ENCODE peak calls at places on chromosomes 5 and 9, in five cellular contexts. E, V, Q, Y and O are unnamed samples.

GRCh38 chr9:120539951-120540350 is 40.0 kb downstream of the CDK5RAP2 start:
- DNase-seq in V (no peak), Q (no peak), E (no peak), Y (no peak), O (no peak)

GRCh38 chr5:147093138-147093537 is 141.7 kb upstream of the STK32A start:
- DNase-seq in V (no peak), E (no peak), Y (no peak), Q (no peak), O (no peak)

GRCh38 chr5:136724161-136724560 is 358.8 kb upstream of the TRPC7 start:
- DNase-seq in V (no peak), Q (no peak), E (no peak), Y (no peak), O (no peak)

GRCh38 chr5:149416977-149417713 is 38.1 kb upstream of the IL17B start:
- DNase-seq in E (no peak), Q (no peak), V (no peak), Y (no peak), O (no peak)

GRCh38 chr9:37904647-37905505 is 949 bp upstream of the SLC25A51 start:
- DNase-seq in E (no peak), Y (no peak), Q (no peak), V (no peak), O (no peak)

GRCh38 chr9:79600466-79600865 is 28.7 kb downstream of the TLE4 start:
- DNase-seq in E (no peak), V (no peak), Y (no peak), Q (no peak), O (no peak)

GRCh38 chr5:65108786-65109743 is 340.3 kb downstream of the CWC27 start:
- DNase-seq in V (no peak), Q (no peak), Y (no peak), E (no peak), O (no peak)

GRCh38 chr5:32767948-32768427 is 56.9 kb downstream of the NPR3 start:
- DNase-seq in V (no peak), Y (no peak), Q (no peak), E (no peak), O (no peak)

GRCh38 chr5:9035346-9035745 is 510.5 kb downstream of the SEMA5A start:
- DNase-seq in V (no peak), E (no peak), Y (no peak), Q (no peak), O (no peak)

GRCh38 chr9:128863647-128864046 is 18.1 kb downstream of the KYAT1 start:
- DNase-seq in Y (peak; percentile 65), V (peak; percentile 81), E (peak; percentile 86), Q (peak; percentile 89), O (peak; percentile 45)

GRCh38 chr9:109012009-109012875 is 1.1 kb downstream of the CTNNAL1 start:
- DNase-seq in V (peak; percentile 79), Q (peak; percentile 41), Y (peak; percentile 45), E (peak; percentile 59), O (peak; percentile 36)

GRCh38 chr9:13143281-13143680 is 136.2 kb downstream of the MPDZ start:
- DNase-seq in Q (no peak), V (no peak), Y (peak; percentile 12), E (no peak), O (no peak)

GRCh38 chr5:126816649-126817048 is 39.7 kb downstream of the LMNB1 start:
- DNase-seq in E (no peak), Y (no peak), V (no peak), Q (no peak), O (no peak)

GRCh38 chr5:168425997-168426863 is 60.0 kb upstream of the RARS1 start:
- DNase-seq in V (no peak), Q (no peak), Y (no peak), E (no peak), O (no peak)

GRCh38 chr9:79817469-79818004 is 245.8 kb downstream of the TLE4 start:
- DNase-seq in V (peak; percentile 90), Y (no peak), E (no peak), Q (peak; percentile 38), O (no peak)

GRCh38 chr5:69167488-69167845 is 517 bp downstream of the CCNB1 start:
- DNase-seq in Y (no peak), E (no peak), V (no peak), Q (peak; percentile 31), O (no peak)

GRCh38 chr5:132506094-132506692 is 15.6 kb upstream of the IRF1 start:
- DNase-seq in Q (peak; percentile 62), V (peak; percentile 59), Y (no peak), E (no peak), O (no peak)

GRCh38 chr9:75147638-75148037 is 59.3 kb downstream of the OSTF1 start:
- DNase-seq in Q (peak; percentile 22), Y (no peak), E (no peak), V (peak; percentile 89), O (no peak)

GRCh38 chr5:65426656-65427055 is 55.1 kb downstream of the ADAMTS6 start:
- DNase-seq in E (no peak), Q (no peak), V (no peak), Y (no peak), O (no peak)

GRCh38 chr9:16252631-16253030 is 617.8 kb downstream of the BNC2 start:
- DNase-seq in Y (peak; percentile 49), V (no peak), E (no peak), Q (no peak), O (no peak)

GRCh38 chr5:108259306-108259705 is 122.6 kb downstream of the FBXL17 start:
- DNase-seq in E (no peak), Q (no peak), V (no peak), Y (no peak), O (no peak)

GRCh38 chr9:33198163-33198562 is 31.0 kb upstream of the B4GALT1 start:
- DNase-seq in Y (no peak), Q (no peak), V (no peak), E (no peak), O (no peak)

GRCh38 chr5:141439411-141440141 is 9.3 kb downstream of the PCDHGA12 start:
- DNase-seq in E (no peak), Q (no peak), V (no peak), Y (no peak), O (no peak)

GRCh38 chr9:88991066-88992030 is at the start of gene S1PR3:
- DNase-seq in V (peak; percentile 60), E (peak; percentile 52), Y (peak; percentile 72), Q (no peak), O (no peak)

GRCh38 chr9:19303216-19303615 is 72.7 kb downstream of the DENND4C start:
- DNase-seq in Q (no peak), Y (no peak), E (no peak), V (no peak), O (no peak)

GRCh38 chr9:127397722-127398647 is 1.0 kb downstream of the SLC2A8 start:
- DNase-seq in V (peak; percentile 42), Y (peak; percentile 44), Q (peak; percentile 60), E (peak; percentile 26), O (no peak)

GRCh38 chr9:116543731-116544400 is 143.2 kb upstream of the TRIM32 start:
- DNase-seq in Q (no peak), V (no peak), E (no peak), Y (no peak), O (no peak)

GRCh38 chr9:129778469-129778868 is 24.5 kb upstream of the TOR1B start:
- DNase-seq in V (no peak), Y (no peak), E (no peak), Q (no peak), O (no peak)

GRCh38 chr9:124259273-124260078 is 1.7 kb downstream of the NEK6 start:
- DNase-seq in Y (no peak), Q (no peak), E (no peak), V (no peak), O (no peak)

GRCh38 chr9:129685220-129685932 is 19.9 kb downstream of the PRRX2 start:
- DNase-seq in Y (no peak), V (no peak), E (no peak), Q (no peak), O (no peak)

GRCh38 chr9:99666571-99666970 is 155.1 kb upstream of the NR4A3 start:
- DNase-seq in Q (no peak), V (peak; percentile 37), Y (no peak), E (no peak), O (no peak)

GRCh38 chr5:144065766-144066165 is 104.7 kb downstream of the YIPF5 start:
- DNase-seq in E (no peak), Q (no peak), V (no peak), Y (no peak), O (no peak)

GRCh38 chr5:90289837-90290236 is 119.7 kb downstream of the CETN3 start:
- DNase-seq in E (no peak), Y (no peak), Q (no peak), V (no peak), O (no peak)

GRCh38 chr5:132557425-132557805 is 638 bp downstream of the RAD50 start:
- DNase-seq in Y (no peak), E (peak; percentile 29), Q (peak; percentile 37), V (peak; percentile 57), O (peak; percentile 40)

GRCh38 chr5:2005101-2006041 is 122.6 kb upstream of the IRX4 start:
- DNase-seq in V (no peak), Q (no peak), Y (no peak), E (no peak), O (no peak)

GRCh38 chr9:114092336-114092735 is 6.8 kb downstream of the KIF12 start:
- DNase-seq in E (no peak), Y (no peak), V (no peak), Q (no peak), O (no peak)

GRCh38 chr5:73189816-73190451 is 16.9 kb downstream of the TMEM174 start:
- DNase-seq in Y (no peak), V (no peak), Q (no peak), E (no peak), O (no peak)

GRCh38 chr9:27338527-27338903 is 41.6 kb upstream of the EQTN start:
- DNase-seq in V (no peak), E (no peak), Y (no peak), Q (no peak), O (no peak)

GRCh38 chr9:89722712-89723111 is 117.9 kb downstream of the GADD45G start:
- DNase-seq in Y (no peak), V (no peak), E (no peak), Q (no peak), O (no peak)